ENCODE peak calls at places on chromosome 10, in nine cellular contexts. Y, L, M, O, C, P, G, W and D are unnamed samples.

GRCh38 chr10:65100146-65100545 is 1578.9 kb downstream of the REEP3 start:
- DNase-seq in G (no peak), O (no peak), W (no peak), C (no peak), M (no peak), L (no peak), P (no peak), Y (no peak), D (no peak)

GRCh38 chr10:110360857-110361474 is 56.2 kb upstream of the SMNDC1 start:
- DNase-seq in W (no peak), Y (no peak), P (peak; percentile 13), C (no peak), L (no peak), G (no peak), O (no peak), M (no peak), D (no peak)

GRCh38 chr10:117339979-117340378 is 35.3 kb downstream of the PDZD8 start:
- DNase-seq in G (no peak), P (no peak), O (no peak), C (no peak), Y (no peak), M (no peak), L (no peak), W (no peak), D (no peak)

GRCh38 chr10:130751106-130751840 is 560.2 kb downstream of the TCERG1L start:
- DNase-seq in P (no peak), W (no peak), O (no peak), L (no peak), G (peak; percentile 8), Y (no peak), M (no peak), C (no peak), D (no peak)

GRCh38 chr10:6274040-6274439 is 71.3 kb downstream of the PFKFB3 start:
- DNase-seq in G (no peak), W (no peak), L (no peak), C (no peak), M (no peak), Y (no peak), O (peak; percentile 67), P (no peak), D (no peak)

GRCh38 chr10:131797626-131798025 is 103.2 kb upstream of the PPP2R2D start:
- DNase-seq in L (no peak), G (no peak), C (no peak), P (no peak), O (no peak), M (no peak), W (no peak), Y (no peak), D (no peak)

GRCh38 chr10:43294241-43294658 is 27.4 kb upstream of the RASGEF1A start:
- DNase-seq in O (no peak), G (no peak), C (no peak), M (no peak), Y (no peak), P (no peak), W (no peak), L (no peak), D (no peak)

GRCh38 chr10:89552213-89552612 is 16.8 kb upstream of the SLC16A12 start:
- DNase-seq in O (no peak), M (no peak), Y (no peak), P (no peak), L (no peak), G (no peak), C (no peak), W (no peak), D (no peak)

GRCh38 chr10:4812952-4813351 is 13.1 kb upstream of the AKR1E2 start:
- DNase-seq in C (no peak), O (peak; percentile 46), P (peak; percentile 93), W (no peak), M (peak; percentile 94), Y (no peak), G (no peak), L (peak; percentile 36), D (no peak)

DNA sequence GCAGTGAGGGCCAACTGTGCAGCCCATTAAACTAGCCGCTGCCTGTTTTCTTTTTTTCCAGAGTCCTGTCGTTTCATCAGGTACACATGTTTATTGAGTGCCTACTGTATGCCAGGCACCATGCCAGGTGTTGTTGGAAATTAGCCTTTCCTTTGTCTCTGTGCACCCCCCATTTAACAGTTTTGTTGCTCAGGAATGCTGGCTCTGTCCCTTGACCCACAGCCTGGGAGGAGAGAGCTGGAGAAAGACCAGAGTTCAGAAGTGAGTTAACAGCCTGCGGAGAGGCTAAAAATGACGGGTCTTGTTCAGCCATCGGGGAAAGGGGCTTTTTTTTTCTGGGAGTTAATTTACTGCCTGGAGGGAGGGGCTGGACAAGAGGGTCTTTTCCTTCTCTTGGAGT is 1.3 kb downstream of the LRMDA start:
- DNase-seq in M (no peak), O (no peak), G (no peak), W (no peak), P (no peak), Y (no peak), L (no peak), C (no peak), D (no peak)
- H3K4me1 ChIP-seq in M (peaks cover 5% of the 10 kb centered on the region), O (peaks cover 21% of the 10 kb centered on the region), G (peaks cover 20% of the 10 kb centered on the region), W (peaks cover 44% of the 10 kb centered on the region), P (peaks cover 10% of the 10 kb centered on the region), Y (peaks cover 3% of the 10 kb centered on the region), L (peaks cover 18% of the 10 kb centered on the region), C (peaks cover 30% of the 10 kb centered on the region), D (peaks cover 9% of the 10 kb centered on the region)

DNA sequence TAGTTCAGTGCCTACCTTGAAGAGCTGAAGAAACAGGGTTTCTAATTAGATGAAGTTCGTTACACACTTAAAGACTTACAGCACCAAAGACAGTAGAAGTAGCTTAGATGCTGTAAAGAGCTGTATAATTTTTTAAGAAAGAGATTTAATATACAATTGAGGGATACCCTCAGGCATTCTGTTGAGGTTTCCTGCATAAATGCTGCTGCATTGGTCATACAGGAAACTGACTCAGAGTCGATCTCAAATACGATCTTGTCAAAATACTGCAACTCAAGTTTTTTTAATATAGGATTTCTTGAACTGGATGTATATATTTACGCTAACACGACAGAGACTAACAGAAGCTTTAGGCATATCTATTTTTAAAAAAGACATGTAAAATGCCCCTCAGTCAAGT is 2.5 kb upstream of the ARID5B start:
- DNase-seq in Y (no peak), C (no peak), M (peak; percentile 78), L (no peak), O (peak; percentile 60), W (no peak), G (no peak), P (peak; percentile 61), D (no peak)
- H3K4me3 ChIP-seq in Y (no peak overlapping the region), C (peak overlapping the region; percentile 79), M (peak overlapping the region; percentile 99), L (peak overlapping the region; percentile 64), O (no peak overlapping the region), W (no peak overlapping the region), G (no peak overlapping the region), P (peak overlapping the region; percentile 91), D (no peak overlapping the region)

GRCh38 chr10:102024799-102025198 is 31.2 kb downstream of the ARMH3 start:
- DNase-seq in P (no peak), C (no peak), G (no peak), W (no peak), M (no peak), Y (no peak), O (no peak), L (no peak), D (no peak)
- H3K36me3 ChIP-seq in P (peaks cover 16% of the 10 kb centered on the region), C (no peaks in the 10 kb centered on the region), G (peaks cover 35% of the 10 kb centered on the region), W (peaks cover 99% of the 10 kb centered on the region), M (no peaks in the 10 kb centered on the region), Y (peaks cover 39% of the 10 kb centered on the region), O (peaks cover 20% of the 10 kb centered on the region), L (peaks cover 28% of the 10 kb centered on the region), D (peaks cover under 1% of the 10 kb centered on the region)

DNA sequence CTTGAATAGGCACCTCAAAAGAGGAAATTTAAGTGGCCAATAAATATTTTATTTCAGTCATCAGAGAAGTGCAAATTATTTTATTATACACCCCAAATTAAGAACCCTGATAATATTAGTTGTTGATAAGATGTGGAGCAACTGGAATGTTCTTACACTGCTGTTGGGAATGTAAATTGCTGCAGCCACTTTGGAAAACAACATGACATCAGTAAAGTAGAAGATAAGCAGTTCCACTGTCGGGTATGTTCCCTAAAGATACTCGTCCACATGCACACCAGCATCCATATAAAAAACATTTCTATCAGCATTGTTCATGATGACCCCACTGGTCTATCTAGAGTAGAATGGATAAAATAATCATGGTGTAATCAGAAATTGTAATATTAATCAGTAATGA is 46.5 kb downstream of the VCL start:
- DNase-seq in C (no peak), W (no peak), L (no peak), O (no peak), P (no peak), G (no peak), M (no peak), Y (no peak), D (no peak)
- H3K4me1 ChIP-seq in C (peaks cover 35% of the 10 kb centered on the region), W (peaks cover 97% of the 10 kb centered on the region), L (peaks cover 10% of the 10 kb centered on the region), O (peaks cover 17% of the 10 kb centered on the region), P (peaks cover 17% of the 10 kb centered on the region), G (no peaks in the 10 kb centered on the region), M (peaks cover 8% of the 10 kb centered on the region), Y (no peaks in the 10 kb centered on the region), D (peaks cover 6% of the 10 kb centered on the region)

DNA sequence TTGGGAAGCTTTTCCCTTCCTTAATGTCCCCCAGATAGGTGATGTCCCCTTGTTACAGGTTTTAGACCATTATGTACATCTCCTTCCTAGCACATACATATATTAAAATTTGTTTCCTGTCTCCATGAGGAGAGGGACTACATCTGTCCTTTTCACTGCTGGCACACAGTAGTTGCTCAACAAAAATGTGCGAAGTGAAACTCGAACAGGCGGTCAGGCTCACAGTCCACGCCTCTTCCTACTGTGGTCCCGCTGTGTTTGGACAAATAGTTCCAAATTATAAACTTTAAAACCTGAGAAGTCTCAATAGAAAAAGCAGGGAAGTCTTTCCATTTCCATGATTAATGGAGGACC is 1.2 kb upstream of the HHEX start:
- DNase-seq in W (no peak), C (no peak), Y (no peak), O (no peak), P (no peak), L (no peak), M (no peak), G (no peak), D (no peak)
- H3K4me3 ChIP-seq in W (peak overlapping the region; percentile 77), C (peak overlapping the region; percentile 77), Y (no peak overlapping the region), O (no peak overlapping the region), P (peak overlapping the region; percentile 47), L (no peak overlapping the region), M (peak overlapping the region; percentile 48), G (peak overlapping the region; percentile 82), D (peak overlapping the region; percentile 86)

DNA sequence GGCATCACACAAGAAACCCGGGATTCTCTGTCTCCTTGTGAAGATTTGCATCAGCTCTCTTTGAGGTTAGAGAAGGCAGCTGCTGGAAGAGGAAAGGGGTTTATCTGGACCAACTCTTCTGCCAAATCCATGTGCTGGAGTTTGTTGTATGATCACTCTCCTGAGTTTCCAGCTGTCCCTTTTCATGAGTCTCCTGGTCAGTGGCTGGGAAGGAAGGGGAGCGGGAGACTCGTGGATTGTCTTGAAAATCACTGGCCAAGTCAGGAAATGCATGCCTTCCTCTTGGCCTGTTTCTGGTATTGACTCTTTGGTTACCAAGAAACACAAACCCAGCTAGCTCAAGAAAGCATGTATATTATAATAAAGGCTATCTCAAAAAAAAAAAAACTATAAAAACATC is 38.8 kb downstream of the TACR2 start:
- DNase-seq in L (no peak), C (no peak), Y (no peak), G (no peak), W (no peak), P (no peak), O (peak; percentile 89), M (no peak), D (no peak)
- H3K36me3 ChIP-seq in L (peaks cover 15% of the 10 kb centered on the region), C (no peaks in the 10 kb centered on the region), Y (peaks cover 81% of the 10 kb centered on the region), G (no peaks in the 10 kb centered on the region), W (peaks cover 66% of the 10 kb centered on the region), P (peaks cover 10% of the 10 kb centered on the region), O (peaks cover 40% of the 10 kb centered on the region), M (peaks cover 14% of the 10 kb centered on the region), D (no peaks in the 10 kb centered on the region)